ENCODE peak calls at places on chromosomes 16 and 17, in nine cellular contexts. B is uterus, I is A549, Q is tibial nerve, J is HCT116, Z is prostate gland, Y is heart left ventricle, E is stomach, D is ovary. X is an unnamed sample.

GRCh38 chr16:3189869-3190268 is 1.9 kb downstream of the OR1F1 start:
- DNase-seq in B (no peak), I (no peak), Q (no peak), J (no peak), Z (no peak), Y (no peak), E (no peak), D (no peak), X (no peak)

GRCh38 chr16:78936060-78936459 is 664.5 kb downstream of the MAF start:
- DNase-seq in B (no peak), I (no peak), Q (no peak), J (no peak), Z (no peak), Y (no peak), E (no peak), D (no peak), X (no peak)

GRCh38 chr16:87635541-87636049 is 33.3 kb downstream of the JPH3 start:
- DNase-seq in B (peak; percentile 42), I (peak; percentile 69), Q (peak; percentile 7), J (peak; percentile 59), Z (peak; percentile 13), Y (peak; percentile 65), E (peak; percentile 59), D (peak; percentile 56), X (peak; percentile 74)

GRCh38 chr17:20271016-20271610 is 196.2 kb downstream of the LGALS9B start:
- DNase-seq in B (no peak), I (no peak), Q (no peak), J (no peak), Z (no peak), Y (no peak), E (no peak), D (no peak), X (no peak)

GRCh38 chr16:35908942-35909341 is 2449.5 kb downstream of the TP53TG3F start:
- DNase-seq in B (no peak), I (peak; percentile 4), Q (no peak), J (peak; percentile 32), Z (no peak), Y (no peak), E (no peak), D (no peak), X (peak; percentile 42)

GRCh38 chr17:29212681-29213121 is 32.5 kb upstream of the MYO18A start:
- DNase-seq in B (no peak), I (no peak), Q (no peak), J (no peak), Z (no peak), Y (no peak), E (no peak), D (no peak), X (peak; percentile 32)

GRCh38 chr17:50354198-50354597 is 8.3 kb downstream of the XYLT2 start:
- DNase-seq in B (no peak), I (no peak), Q (no peak), J (no peak), Z (no peak), Y (no peak), E (peak; percentile 25), D (no peak), X (no peak)

GRCh38 chr16:54504372-54504771 is 217.8 kb upstream of the IRX3 start:
- DNase-seq in B (no peak), I (no peak), Q (no peak), J (no peak), Z (no peak), Y (peak; percentile 44), E (no peak), D (no peak), X (no peak)

GRCh38 chr16:81639931-81640680 is 139.0 kb upstream of the PLCG2 start:
- DNase-seq in B (no peak), I (no peak), Q (no peak), J (no peak), Z (no peak), Y (no peak), E (no peak), D (no peak), X (no peak)

GRCh38 chr16:27242398-27242797 is 26.2 kb downstream of the NSMCE1 start:
- DNase-seq in B (no peak), I (no peak), Q (no peak), J (no peak), Z (no peak), Y (no peak), E (no peak), D (peak; percentile 2), X (no peak)

GRCh38 chr17:16942141-16943031 is 29.5 kb downstream of the TNFRSF13B start:
- DNase-seq in B (no peak), I (peak; percentile 22), Q (no peak), J (no peak), Z (no peak), Y (no peak), E (no peak), D (no peak), X (no peak)

GRCh38 chr16:75927824-75928223 is 201.5 kb upstream of the CPHXL start:
- DNase-seq in B (no peak), I (no peak), Q (no peak), J (no peak), Z (no peak), Y (no peak), E (no peak), D (no peak), X (no peak)

GRCh38 chr16:87832759-87833502 is 36.4 kb downstream of the SLC7A5 start:
- DNase-seq in B (no peak), I (peak; percentile 54), Q (no peak), J (no peak), Z (no peak), Y (no peak), E (no peak), D (no peak), X (no peak)

GRCh38 chr17:9028632-9029570 is 7.6 kb downstream of the NTN1 start:
- DNase-seq in B (no peak), I (no peak), Q (no peak), J (no peak), Z (no peak), Y (no peak), E (no peak), D (no peak), X (no peak)

GRCh38 chr17:78780335-78780734 is 1.7 kb downstream of the CYTH1 start:
- DNase-seq in B (no peak), I (no peak), Q (no peak), J (no peak), Z (no peak), Y (no peak), E (no peak), D (no peak), X (no peak)

GRCh38 chr17:78780852-78781338 is 1.2 kb downstream of the CYTH1 start:
- DNase-seq in B (no peak), I (no peak), Q (no peak), J (no peak), Z (no peak), Y (no peak), E (no peak), D (no peak), X (no peak)

GRCh38 chr17:78779848-78780247 is 2.2 kb downstream of the CYTH1 start:
- DNase-seq in B (no peak), I (no peak), Q (no peak), J (no peak), Z (peak; percentile 51), Y (no peak), E (no peak), D (no peak), X (no peak)

GRCh38 chr17:78783711-78784396 is 1.8 kb upstream of the CYTH1 start:
- DNase-seq in B (no peak), I (no peak), Q (no peak), J (no peak), Z (no peak), Y (no peak), E (no peak), D (no peak), X (no peak)

GRCh38 chr17:78781339-78782304 is at the start of gene CYTH1:
- DNase-seq in B (peak; percentile 50), I (peak; percentile 41), Q (no peak), J (no peak), Z (no peak), Y (peak; percentile 59), E (peak; percentile 45), D (peak; percentile 55), X (peak; percentile 47)
- TF ChIP-seq POLR2A in B (peak; percentile 69), I (peak; percentile 64), Q (peak; percentile 75), J (no peak), Z (peak; percentile 58), Y (peak; percentile 30), E (no peak), D (peak; percentile 54), X (peak; percentile 20)

DNA sequence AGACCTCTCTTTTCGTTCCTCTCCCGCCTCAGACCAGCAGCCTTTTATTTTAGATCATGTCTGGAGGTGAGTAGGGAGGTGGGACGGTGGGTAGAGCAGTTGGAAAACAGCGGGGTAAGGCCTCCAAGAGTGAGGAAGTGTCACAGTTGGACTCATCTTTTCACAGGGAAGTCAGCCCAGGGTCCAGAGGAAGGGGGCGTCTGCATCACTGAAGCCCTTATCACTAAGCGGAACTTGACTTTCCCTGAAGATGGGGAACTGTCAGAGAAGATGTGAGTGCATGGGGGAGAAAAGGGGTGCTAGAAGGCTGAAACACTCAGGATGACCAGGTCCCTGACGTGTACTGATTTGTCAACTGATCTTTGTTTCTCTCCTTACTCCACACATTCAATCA is 461 bp downstream of the LRRC46 start:
- DNase-seq in B (no peak), I (no peak), Q (no peak), J (no peak), Z (no peak), Y (no peak), E (no peak), D (no peak), X (no peak)
- H3K4me3 ChIP-seq in B (peak overlapping the region; percentile 73), I (peak overlapping the region; percentile 60), Q (peak overlapping the region; percentile 74), J (peak overlapping the region; percentile 99), Z (peak overlapping the region; percentile 73), Y (peak overlapping the region; percentile 93), E (peak overlapping the region; percentile 83), D (peak overlapping the region; percentile 52), X (peak overlapping the region; percentile 67)

GRCh38 chr16:16022683-16023064 is 73.3 kb downstream of the ABCC1 start:
- DNase-seq in B (no peak), I (no peak), Q (no peak), J (no peak), Z (no peak), Y (no peak), E (no peak), D (no peak), X (no peak)

GRCh38 chr16:16021988-16022682 is 72.7 kb downstream of the ABCC1 start:
- DNase-seq in B (peak; percentile 98), I (peak; percentile 97), Q (peak; percentile 94), J (peak; percentile 81), Z (peak; percentile 86), Y (peak; percentile 97), E (peak; percentile 96), D (peak; percentile 99), X (peak; percentile 96)

GRCh38 chr16:16027728-16028310 is 78.4 kb downstream of the ABCC1 start:
- DNase-seq in B (no peak), I (no peak), Q (no peak), J (no peak), Z (no peak), Y (no peak), E (peak; percentile 90), D (no peak), X (no peak)

GRCh38 chr16:16028311-16028999 is 79.0 kb downstream of the ABCC1 start:
- DNase-seq in B (no peak), I (no peak), Q (no peak), J (no peak), Z (no peak), Y (no peak), E (peak; percentile 77), D (no peak), X (no peak)

GRCh38 chr16:16025214-16025968 is 76.0 kb downstream of the ABCC1 start:
- DNase-seq in B (no peak), I (peak; percentile 64), Q (peak; percentile 35), J (no peak), Z (peak; percentile 46), Y (no peak), E (no peak), D (no peak), X (no peak)
- TF ChIP-seq POLR2A in B (no peak), I (no peak), Q (no peak), J (no peak), Z (no peak), Y (no peak), E (no peak), D (no peak), X (no peak)

GRCh38 chr17:48620497-48621139 is 5.5 kb upstream of the HOXB8 start:
- DNase-seq in B (no peak), I (no peak), Q (no peak), J (no peak), Z (no peak), Y (no peak), E (no peak), D (no peak), X (no peak)
- H3K4me3 ChIP-seq in B (no peak overlapping the region), I (no peak overlapping the region), Q (no peak overlapping the region), J (no peak overlapping the region), Z (no peak overlapping the region), Y (no peak overlapping the region), E (no peak overlapping the region), D (no peak overlapping the region), X (no peak overlapping the region)

X was measured in testis.